ENCODE peak calls at places on chromosomes 11 and 22, in six cellular contexts. One of them, this sample, is unnamed. For H3K4me1, the result is how much of the 10 kb centered on the place peaks cover.

GRCh38 chr11:61541568-61541967 is 33.0 kb downstream of the LRRC10B start:
- DNase-seq in suprapubic skin: no peak
- DNase-seq in SK-N-SH: peak
- DNase-seq in A549: peak
- DNase-seq in tibial nerve: no peak
- DNase-seq in K562: peak
- DNase-seq in this sample: no peak

GRCh38 chr11:123054301-123055065 is 7.5 kb downstream of the HSPA8 start:
- DNase-seq in suprapubic skin: no peak
- DNase-seq in SK-N-SH: peak
- DNase-seq in A549: peak
- DNase-seq in tibial nerve: peak
- DNase-seq in K562: peak
- DNase-seq in this sample: no peak

GRCh38 chr22:36822581-36822980 is 5.7 kb upstream of the PVALB start:
- DNase-seq in suprapubic skin: no peak
- DNase-seq in SK-N-SH: no peak
- DNase-seq in A549: no peak
- DNase-seq in tibial nerve: no peak
- DNase-seq in K562: no peak
- DNase-seq in this sample: no peak

GRCh38 chr22:44753189-44754042 is 1.0 kb downstream of the ARHGAP8 start:
- DNase-seq in suprapubic skin: no peak
- DNase-seq in SK-N-SH: no peak
- DNase-seq in A549: no peak
- DNase-seq in tibial nerve: peak
- DNase-seq in K562: no peak
- DNase-seq in this sample: no peak

GRCh38 chr11:99418927-99419707 is 398.4 kb downstream of the CNTN5 start:
- DNase-seq in suprapubic skin: no peak
- DNase-seq in SK-N-SH: no peak
- DNase-seq in A549: no peak
- DNase-seq in tibial nerve: no peak
- DNase-seq in K562: no peak
- DNase-seq in this sample: no peak

GRCh38 chr11:9774591-9775392 is 110.9 kb downstream of the SWAP70 start:
- DNase-seq in suprapubic skin: no peak
- DNase-seq in SK-N-SH: no peak
- DNase-seq in A549: no peak
- DNase-seq in tibial nerve: no peak
- DNase-seq in K562: no peak
- DNase-seq in this sample: no peak

GRCh38 chr11:108961095-108961494 is 296.2 kb downstream of the DDX10 start:
- DNase-seq in suprapubic skin: no peak
- DNase-seq in SK-N-SH: no peak
- DNase-seq in A549: no peak
- DNase-seq in tibial nerve: no peak
- DNase-seq in K562: no peak
- DNase-seq in this sample: no peak

GRCh38 chr11:79294845-79295520 is 145.8 kb downstream of the TENM4 start:
- DNase-seq in suprapubic skin: no peak
- DNase-seq in SK-N-SH: no peak
- DNase-seq in A549: no peak
- DNase-seq in tibial nerve: no peak
- DNase-seq in K562: no peak
- DNase-seq in this sample: no peak

GRCh38 chr11:10581481-10582019 is 13.1 kb upstream of the LYVE1 start:
- DNase-seq in suprapubic skin: no peak
- DNase-seq in SK-N-SH: no peak
- DNase-seq in A549: no peak
- DNase-seq in tibial nerve: peak
- DNase-seq in K562: no peak
- DNase-seq in this sample: no peak

GRCh38 chr11:45590743-45591142 is 74.7 kb downstream of the CHST1 start:
- DNase-seq in suprapubic skin: no peak
- DNase-seq in SK-N-SH: peak
- DNase-seq in A549: no peak
- DNase-seq in tibial nerve: no peak
- DNase-seq in K562: no peak
- DNase-seq in this sample: no peak

GRCh38 chr11:66530927-66531722 is 14.7 kb downstream of the ZDHHC24 start:
- DNase-seq in suprapubic skin: no peak
- DNase-seq in SK-N-SH: no peak
- DNase-seq in A549: no peak
- DNase-seq in tibial nerve: no peak
- DNase-seq in K562: no peak
- DNase-seq in this sample: no peak

GRCh38 chr11:120236169-120237107 is 3.5 kb upstream of the POU2F3 start:
- DNase-seq in suprapubic skin: no peak
- DNase-seq in SK-N-SH: no peak
- DNase-seq in A549: no peak
- DNase-seq in tibial nerve: no peak
- DNase-seq in K562: peak
- DNase-seq in this sample: no peak

GRCh38 chr22:49299821-49300231 is 527.8 kb downstream of the BRD1 start:
- DNase-seq in suprapubic skin: peak
- DNase-seq in SK-N-SH: no peak
- DNase-seq in A549: no peak
- DNase-seq in tibial nerve: no peak
- DNase-seq in K562: no peak
- DNase-seq in this sample: no peak

GRCh38 chr11:31237819-31238771 is 131.4 kb downstream of the DCDC1 start:
- DNase-seq in suprapubic skin: no peak
- DNase-seq in SK-N-SH: no peak
- DNase-seq in A549: no peak
- DNase-seq in tibial nerve: no peak
- DNase-seq in K562: no peak
- DNase-seq in this sample: no peak

GRCh38 chr22:30044369-30044768 is 35.9 kb upstream of the HORMAD2 start:
- DNase-seq in suprapubic skin: peak
- DNase-seq in SK-N-SH: peak
- DNase-seq in A549: no peak
- DNase-seq in tibial nerve: no peak
- DNase-seq in K562: no peak
- DNase-seq in this sample: no peak

GRCh38 chr11:100863080-100863581 is 176.0 kb downstream of the ARHGAP42 start:
- DNase-seq in suprapubic skin: no peak
- DNase-seq in SK-N-SH: no peak
- DNase-seq in A549: no peak
- DNase-seq in tibial nerve: peak
- DNase-seq in K562: peak
- DNase-seq in this sample: no peak

GRCh38 chr11:44224867-44225501 is 85.0 kb downstream of the ALX4 start:
- DNase-seq in suprapubic skin: no peak
- DNase-seq in SK-N-SH: no peak
- DNase-seq in A549: no peak
- DNase-seq in tibial nerve: no peak
- DNase-seq in K562: no peak
- DNase-seq in this sample: no peak

GRCh38 chr22:36773935-36774334 is 2.0 kb downstream of the IFT27 start:
- DNase-seq in suprapubic skin: no peak
- DNase-seq in SK-N-SH: peak
- DNase-seq in A549: peak
- DNase-seq in tibial nerve: no peak
- DNase-seq in K562: no peak
- DNase-seq in this sample: no peak

GRCh38 chr11:69635804-69636511 is 5.0 kb upstream of the CCND1 start:
- DNase-seq in suprapubic skin: peak
- DNase-seq in SK-N-SH: peak
- DNase-seq in A549: no peak
- DNase-seq in tibial nerve: no peak
- DNase-seq in K562: no peak
- DNase-seq in this sample: no peak

GRCh38 chr22:50671641-50672040 is 982 bp upstream of the SHANK3 start:
- DNase-seq in suprapubic skin: no peak
- DNase-seq in SK-N-SH: no peak
- DNase-seq in A549: no peak
- DNase-seq in tibial nerve: no peak
- DNase-seq in K562: peak
- DNase-seq in this sample: no peak

GRCh38 chr11:128290106-128290840 is 297.1 kb downstream of the ETS1 start:
- DNase-seq in suprapubic skin: no peak
- DNase-seq in SK-N-SH: peak
- DNase-seq in A549: peak
- DNase-seq in tibial nerve: peak
- DNase-seq in K562: peak
- DNase-seq in this sample: peak
- TF ChIP-seq EP300 in suprapubic skin: no peak
- TF ChIP-seq EP300 in SK-N-SH: no peak
- TF ChIP-seq EP300 in A549: no peak
- TF ChIP-seq EP300 in tibial nerve: no peak
- TF ChIP-seq EP300 in K562: no peak
- TF ChIP-seq EP300 in this sample: no peak

DNA sequence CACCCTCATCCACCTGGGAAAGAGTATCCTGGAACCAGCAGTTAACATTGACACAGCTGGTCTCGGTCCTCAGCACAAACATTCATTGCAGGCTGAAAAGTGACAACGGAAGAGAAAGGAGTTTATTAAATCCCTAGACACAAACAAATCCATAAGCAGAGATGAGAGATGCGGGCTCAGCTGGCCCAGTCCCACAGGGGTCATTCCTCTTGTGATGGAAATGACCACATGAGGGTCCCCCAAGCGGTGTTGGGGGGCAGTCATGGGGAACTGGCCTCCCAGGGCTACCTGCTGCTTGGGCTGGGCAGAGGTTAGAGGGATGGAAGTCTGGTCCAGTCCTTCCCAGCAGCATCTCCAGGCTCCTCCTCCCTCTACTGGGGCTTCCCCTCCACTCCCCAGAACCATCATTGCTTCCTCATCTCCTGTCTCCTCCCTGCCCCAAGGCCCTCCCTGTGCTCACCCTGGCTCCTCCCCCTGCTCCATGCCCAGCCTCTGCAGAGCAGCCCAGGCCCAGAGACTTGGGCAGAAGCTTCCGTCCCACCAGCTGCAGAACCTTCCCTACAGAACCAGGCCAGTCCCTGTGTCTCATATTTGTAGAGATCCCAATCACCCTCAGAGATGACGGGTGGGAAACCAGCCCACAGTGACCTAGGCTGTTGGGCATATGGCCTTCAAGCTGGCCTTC is 5.4 kb upstream of the IGLL5 start:
- DNase-seq in suprapubic skin: no peak
- DNase-seq in SK-N-SH: no peak
- DNase-seq in A549: no peak
- DNase-seq in tibial nerve: no peak
- DNase-seq in K562: peak
- DNase-seq in this sample: no peak
- H3K4me1 ChIP-seq in suprapubic skin: under half
- H3K4me1 ChIP-seq in SK-N-SH: under half
- H3K4me1 ChIP-seq in A549: under half
- H3K4me1 ChIP-seq in tibial nerve: under half
- H3K4me1 ChIP-seq in K562: under half
- H3K4me1 ChIP-seq in this sample: under half

DNA sequence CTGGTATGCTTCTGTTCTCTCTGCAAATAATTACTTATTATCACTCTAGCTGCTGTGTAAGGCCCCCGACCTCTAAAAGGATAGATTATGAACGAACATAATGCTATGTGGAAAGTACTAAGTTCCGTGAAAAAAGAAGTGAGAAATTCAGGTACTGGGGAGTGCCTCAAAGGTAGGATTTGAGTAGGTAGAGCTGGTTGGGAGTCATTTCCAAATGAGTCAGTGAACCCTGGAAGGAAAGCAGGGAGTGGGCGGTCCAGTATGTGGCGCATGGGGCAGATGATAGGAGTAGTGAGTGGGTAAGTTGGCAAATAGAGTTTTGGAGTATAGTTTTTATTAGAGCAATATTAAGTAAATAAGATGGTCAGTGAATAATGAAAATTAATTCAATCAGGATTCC is 2.4 kb downstream of the ZC3H12C start:
- DNase-seq in suprapubic skin: no peak
- DNase-seq in SK-N-SH: no peak
- DNase-seq in A549: no peak
- DNase-seq in tibial nerve: no peak
- DNase-seq in K562: no peak
- DNase-seq in this sample: no peak
- H3K4me3 ChIP-seq in suprapubic skin: no peak
- H3K4me3 ChIP-seq in SK-N-SH: no peak
- H3K4me3 ChIP-seq in A549: no peak
- H3K4me3 ChIP-seq in tibial nerve: no peak
- H3K4me3 ChIP-seq in K562: no peak
- H3K4me3 ChIP-seq in this sample: no peak

GRCh38 chr22:39179401-39179827 is 26.9 kb upstream of the CBX7 start:
- DNase-seq in suprapubic skin: no peak
- DNase-seq in SK-N-SH: no peak
- DNase-seq in A549: no peak
- DNase-seq in tibial nerve: no peak
- DNase-seq in K562: peak
- DNase-seq in this sample: no peak

GRCh38 chr22:39178206-39179111 is 26.0 kb upstream of the CBX7 start:
- DNase-seq in suprapubic skin: peak
- DNase-seq in SK-N-SH: no peak
- DNase-seq in A549: no peak
- DNase-seq in tibial nerve: no peak
- DNase-seq in K562: no peak
- DNase-seq in this sample: no peak

GRCh38 chr22:39176673-39177455 is 24.4 kb upstream of the CBX7 start:
- DNase-seq in suprapubic skin: peak
- DNase-seq in SK-N-SH: no peak
- DNase-seq in A549: no peak
- DNase-seq in tibial nerve: no peak
- DNase-seq in K562: no peak
- DNase-seq in this sample: no peak

GRCh38 chr22:39177456-39177775 is 24.9 kb upstream of the CBX7 start:
- DNase-seq in suprapubic skin: no peak
- DNase-seq in SK-N-SH: no peak
- DNase-seq in A549: no peak
- DNase-seq in tibial nerve: no peak
- DNase-seq in K562: no peak
- DNase-seq in this sample: no peak

GRCh38 chr22:39177791-39178190 is 25.3 kb upstream of the CBX7 start:
- DNase-seq in suprapubic skin: peak
- DNase-seq in SK-N-SH: no peak
- DNase-seq in A549: no peak
- DNase-seq in tibial nerve: no peak
- DNase-seq in K562: no peak
- DNase-seq in this sample: peak
- TF ChIP-seq EP300 in suprapubic skin: no peak
- TF ChIP-seq EP300 in SK-N-SH: no peak
- TF ChIP-seq EP300 in A549: no peak
- TF ChIP-seq EP300 in tibial nerve: no peak
- TF ChIP-seq EP300 in K562: no peak
- TF ChIP-seq EP300 in this sample: no peak

GRCh38 chr22:42997577-42997976 is 17.4 kb downstream of the PACSIN2 start:
- DNase-seq in suprapubic skin: no peak
- DNase-seq in SK-N-SH: no peak
- DNase-seq in A549: no peak
- DNase-seq in tibial nerve: no peak
- DNase-seq in K562: no peak
- DNase-seq in this sample: no peak
- H3K4me1 ChIP-seq in suprapubic skin: half or more
- H3K4me1 ChIP-seq in SK-N-SH: under half
- H3K4me1 ChIP-seq in A549: half or more
- H3K4me1 ChIP-seq in tibial nerve: half or more
- H3K4me1 ChIP-seq in K562: under half
- H3K4me1 ChIP-seq in this sample: under half

This sample was measured in ovary.